ENCODE peak calls at places on chromosomes 12 and 14, in eight cellular contexts. D, F, N, T, W, E, A and C are unnamed samples.

GRCh38 chr12:43847427-43847826 is 11.5 kb downstream of the TMEM117 start:
- ATAC-seq in N (no peak), D (no peak), T (no peak), A (no peak), E (no peak), W (no peak), F (no peak), C (no peak)

GRCh38 chr12:25756974-25757665 is 201.4 kb upstream of the RASSF8 start:
- ATAC-seq in N (no peak), T (no peak), D (no peak), A (no peak), F (peak), W (no peak), E (no peak), C (no peak)

GRCh38 chr12:10331642-10332239 is 24.1 kb downstream of the KLRD1 start:
- ATAC-seq in F (peak), T (peak), W (peak), E (peak), A (no peak), D (peak), N (peak), C (no peak)

GRCh38 chr12:31234955-31235867 is 90.7 kb downstream of the SINHCAF start:
- ATAC-seq in T (peak), W (peak), D (peak), N (peak), F (peak), E (peak), A (no peak), C (no peak)

GRCh38 chr12:122028601-122029560 is 7.2 kb downstream of the BCL7A start:
- ATAC-seq in N (no peak), W (no peak), A (peak), D (peak), E (no peak), F (peak), T (no peak), C (no peak)

GRCh38 chr14:88911811-88912210 is 87.4 kb downstream of the TTC8 start:
- ATAC-seq in N (no peak), W (no peak), A (no peak), D (no peak), T (no peak), F (no peak), E (no peak), C (no peak)

GRCh38 chr12:32854716-32855115 is 41.9 kb downstream of the PKP2 start:
- ATAC-seq in E (no peak), A (no peak), F (no peak), D (no peak), W (no peak), N (no peak), T (no peak), C (no peak)

GRCh38 chr12:77999074-77999715 is 168.5 kb downstream of the NAV3 start:
- ATAC-seq in D (peak), A (no peak), N (no peak), T (no peak), W (peak), F (no peak), E (no peak), C (no peak)

GRCh38 chr14:99621948-99622347 is 17.9 kb upstream of the CCDC85C start:
- ATAC-seq in A (no peak), F (no peak), E (no peak), N (no peak), D (no peak), T (no peak), W (no peak), C (no peak)